ENCODE peak calls at places on chromosomes 11 and 22, in six cellular contexts. P is suprapubic skin, X is A673, L is brain microvascular endothelial cell, R is right lobe of liver, Q is PC-9. M is an unnamed sample.
A peak's percentile ranks its signal among the peaks of the same experiment; 100 is the strongest.

GRCh38 chr22:21837184-21837979 is 30.1 kb downstream of the MAPK1 start:
- DNase-seq in L (peak; percentile 76), R (no peak), P (no peak), Q (peak; percentile 42), X (peak; percentile 62), M (peak; percentile 72)

GRCh38 chr11:77193915-77194830 is 66.1 kb downstream of the MYO7A start:
- DNase-seq in Q (no peak), X (no peak), L (no peak), P (no peak), R (peak; percentile 12), M (no peak)

GRCh38 chr11:20178976-20179375 is 18.7 kb upstream of the DBX1 start:
- DNase-seq in X (no peak), P (no peak), L (no peak), Q (no peak), R (no peak), M (no peak)

GRCh38 chr22:43136255-43136654 is 6.9 kb downstream of the MCAT start:
- DNase-seq in Q (peak; percentile 32), X (peak; percentile 62), P (no peak), R (peak; percentile 50), L (no peak), M (no peak)

GRCh38 chr11:113282898-113283297 is 31.5 kb upstream of the TTC12 start:
- DNase-seq in X (no peak), Q (no peak), P (no peak), R (no peak), L (no peak), M (no peak)

GRCh38 chr11:73275381-73275750 is 3.2 kb downstream of the P2RY6 start:
- DNase-seq in P (peak; percentile 22), R (no peak), X (no peak), Q (peak; percentile 48), L (no peak), M (no peak)

GRCh38 chr11:26992031-26992541 is 1.8 kb upstream of the FIBIN start:
- DNase-seq in R (no peak), P (no peak), L (peak; percentile 71), X (no peak), Q (no peak), M (peak; percentile 96)

GRCh38 chr11:78773077-78773476 is 198.4 kb upstream of the NARS2 start:
- DNase-seq in X (no peak), L (no peak), P (no peak), Q (no peak), R (no peak), M (peak; percentile 56)

GRCh38 chr11:33869511-33870422 is 22.1 kb downstream of the LMO2 start:
- DNase-seq in P (no peak), L (no peak), X (peak; percentile 88), Q (no peak), R (peak; percentile 72), M (peak; percentile 12)

GRCh38 chr11:100328626-100329340 is 358.3 kb upstream of the ARHGAP42 start:
- DNase-seq in L (no peak), X (peak; percentile 44), P (no peak), R (no peak), Q (no peak), M (peak; percentile 98)

GRCh38 chr22:50674127-50674493 is 1.5 kb downstream of the SHANK3 start:
- DNase-seq in L (no peak), Q (no peak), X (no peak), R (no peak), P (no peak), M (no peak)

GRCh38 chr11:15468471-15468870 is 353.7 kb downstream of the INSC start:
- DNase-seq in Q (no peak), P (no peak), L (peak; percentile 4), X (no peak), R (no peak), M (no peak)

GRCh38 chr22:50701428-50702154 is 29.0 kb downstream of the SHANK3 start:
- DNase-seq in Q (no peak), X (no peak), R (peak; percentile 11), P (no peak), L (no peak), M (no peak)

GRCh38 chr22:23767673-23768548 is at the start of gene CHCHD10:
- DNase-seq in X (peak; percentile 92), R (peak; percentile 90), L (peak; percentile 61), Q (peak; percentile 62), P (peak; percentile 89), M (peak; percentile 19)

GRCh38 chr22:48819232-48819631 is 1008.4 kb downstream of the BRD1 start:
- DNase-seq in L (no peak), X (no peak), P (peak; percentile 25), Q (no peak), R (no peak), M (no peak)

GRCh38 chr11:2509481-2510001 is 64.7 kb downstream of the KCNQ1 start:
- DNase-seq in Q (no peak), P (peak; percentile 62), R (peak; percentile 25), X (no peak), L (no peak), M (no peak)

GRCh38 chr11:45754746-45755145 is 50.2 kb upstream of the SLC35C1 start:
- DNase-seq in X (peak; percentile 68), P (no peak), L (no peak), R (no peak), Q (no peak), M (no peak)

GRCh38 chr11:17892409-17892808 is 120.4 kb downstream of the SERGEF start:
- DNase-seq in L (no peak), R (no peak), Q (no peak), X (no peak), P (no peak), M (no peak)

GRCh38 chr11:121722431-121723256 is 269.9 kb upstream of the SORL1-AS1 start:
- DNase-seq in R (peak; percentile 57), X (peak; percentile 95), Q (no peak), L (peak; percentile 84), P (peak; percentile 85), M (peak; percentile 17)

GRCh38 chr11:64138413-64138812 is 27.5 kb downstream of the MACROD1 start:
- DNase-seq in P (no peak), R (no peak), Q (no peak), X (no peak), L (no peak), M (no peak)

GRCh38 chr11:33480636-33481035 is 220.0 kb downstream of the C11orf91 start:
- DNase-seq in L (no peak), P (no peak), R (no peak), Q (no peak), X (no peak), M (no peak)

GRCh38 chr22:36194971-36195370 is 6.6 kb downstream of the APOL4 start:
- DNase-seq in R (peak; percentile 44), L (peak; percentile 71), X (peak; percentile 78), P (no peak), Q (peak; percentile 67), M (peak; percentile 43)

GRCh38 chr11:134654161-134654915 is 242.3 kb upstream of the B3GAT1 start:
- DNase-seq in Q (no peak), P (no peak), R (no peak), L (no peak), X (peak; percentile 11), M (no peak)

GRCh38 chr11:6022954-6023353 is 7.6 kb downstream of the OR56A1 start:
- DNase-seq in Q (no peak), X (peak; percentile 40), P (no peak), L (peak; percentile 3), R (no peak), M (peak; percentile 66)

GRCh38 chr22:22937894-22938480 is 50.4 kb downstream of the IGLL5 start:
- DNase-seq in X (no peak), Q (no peak), R (no peak), P (peak; percentile 13), L (no peak), M (no peak)

GRCh38 chr22:19400881-19401280 is 30.7 kb downstream of the HIRA start:
- DNase-seq in Q (no peak), X (no peak), P (no peak), R (no peak), L (no peak), M (no peak)

GRCh38 chr22:36103891-36104290 is 56.7 kb downstream of the APOL3 start:
- DNase-seq in Q (no peak), L (no peak), X (no peak), P (no peak), R (no peak), M (no peak)

GRCh38 chr11:129458756-129459535 is 83.3 kb downstream of the BARX2 start:
- DNase-seq in Q (no peak), P (no peak), R (no peak), X (no peak), L (no peak), M (peak; percentile 48)

GRCh38 chr22:36929621-36930020 is 16.2 kb downstream of the CSF2RB start:
- DNase-seq in R (no peak), L (no peak), X (no peak), P (peak; percentile 60), Q (no peak), M (no peak)

GRCh38 chr22:39364646-39365405 is 15.0 kb downstream of the SYNGR1 start:
- DNase-seq in P (no peak), X (no peak), R (no peak), Q (no peak), L (no peak), M (no peak)

GRCh38 chr11:111851636-111852035 is 19.7 kb downstream of the ALG9 start:
- DNase-seq in Q (peak; percentile 51), L (no peak), R (no peak), P (no peak), X (peak; percentile 41), M (peak; percentile 11)

DNA sequence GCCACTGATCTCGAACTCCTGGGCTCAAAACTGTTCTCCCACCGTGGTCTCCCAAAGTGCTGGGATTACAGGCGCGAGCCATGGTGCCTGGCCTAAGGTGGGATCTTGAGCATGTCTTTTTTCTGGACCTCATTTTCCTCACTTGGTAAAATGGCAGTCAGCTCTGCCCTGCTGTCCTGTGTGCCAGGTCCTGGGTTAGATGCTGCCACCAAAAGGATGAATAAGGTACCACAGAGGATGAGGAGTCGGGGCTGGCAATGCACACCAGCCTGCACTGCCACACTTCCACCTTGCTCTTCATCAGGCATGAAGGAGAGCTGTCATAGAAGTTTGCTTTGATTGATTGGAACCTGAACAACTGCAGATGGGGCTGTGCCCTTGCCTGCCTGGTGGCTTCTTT is 32.3 kb downstream of the ACO2 start:
- DNase-seq in X (peak; percentile 52), L (no peak), R (no peak), Q (no peak), P (no peak), M (peak; percentile 9)
- TF ChIP-seq CTCF in X (peak; percentile 50), L (peak; percentile 48), R (peak; percentile 20), Q (peak; percentile 40), P (no peak), M (peak; percentile 13)

DNA sequence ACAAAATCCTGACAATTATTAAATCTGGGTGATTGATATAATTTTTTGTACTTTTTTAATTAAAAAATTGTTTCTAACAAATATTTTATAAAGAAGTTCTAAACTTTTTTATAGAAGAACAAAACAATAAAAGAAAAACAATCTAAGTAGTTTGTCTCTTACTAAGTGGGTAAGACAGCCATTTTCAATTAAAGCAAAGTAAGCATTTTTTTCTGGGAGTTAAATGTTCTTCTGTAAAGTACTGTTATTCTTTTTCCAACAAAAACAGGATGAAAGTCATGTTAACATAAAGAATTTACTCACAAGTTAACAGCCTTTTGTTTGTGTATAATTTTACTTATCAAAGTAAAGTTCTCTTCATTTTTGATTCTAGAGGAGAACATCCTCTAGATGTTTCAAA is 1029.9 kb downstream of the JRKL start:
- DNase-seq in X (no peak), L (no peak), P (no peak), R (no peak), Q (no peak), M (no peak)
- H3K36me3 ChIP-seq in X (no peaks in the 10 kb centered on the region), L (no peaks in the 10 kb centered on the region), P (no peaks in the 10 kb centered on the region), R (no peaks in the 10 kb centered on the region), Q (no peaks in the 10 kb centered on the region), M (no peaks in the 10 kb centered on the region)

GRCh38 chr11:36564376-36565032 is 3.3 kb upstream of the RAG1 start:
- DNase-seq in X (peak; percentile 94), Q (no peak), L (peak; percentile 53), R (no peak), P (no peak), M (peak; percentile 47)
- H3K4me3 ChIP-seq in X (peak overlapping the region; percentile 30), Q (no peak overlapping the region), L (peak overlapping the region; percentile 29), R (no peak overlapping the region), P (peak overlapping the region; percentile 35), M (no peak overlapping the region)

GRCh38 chr11:28117712-28118111 is 9.5 kb downstream of the METTL15 start:
- DNase-seq in X (no peak), R (no peak), P (no peak), L (no peak), Q (no peak), M (no peak)
- TF ChIP-seq CTCF in X (no peak), R (no peak), P (no peak), L (no peak), Q (no peak), M (no peak)

M was measured in bronchial epithelial cell.